ENCODE peak calls at places on chromosomes 6 and 20, in four cellular contexts. H is K562, K is upper lobe of left lung, W is heart left ventricle. Y is an unnamed sample.

GRCh38 chr20:47857142-47857993 is 72.1 kb upstream of the SULF2 start:
- ATAC-seq in H (peak), W (no peak), K (no peak), Y (peak)

GRCh38 chr20:56316051-56316450 is 42.7 kb upstream of the FAM210B start:
- ATAC-seq in H (no peak), K (no peak), W (no peak), Y (no peak)

GRCh38 chr20:25295386-25296093 is 47.7 kb downstream of the PYGB start:
- ATAC-seq in W (peak), K (no peak), H (no peak), Y (peak)

GRCh38 chr6:151291145-151292055 is 51.6 kb downstream of the AKAP12 start:
- ATAC-seq in K (peak), W (peak), H (no peak), Y (peak)

GRCh38 chr6:132065556-132065955 is 114.4 kb upstream of the CCN2 start:
- ATAC-seq in H (no peak), W (no peak), K (no peak), Y (no peak)

GRCh38 chr6:40477246-40478126 is 109.7 kb downstream of the LRFN2 start:
- ATAC-seq in K (no peak), W (no peak), H (no peak), Y (no peak)

GRCh38 chr20:44196278-44196677 is 9.3 kb upstream of the JPH2 start:
- ATAC-seq in W (no peak), K (no peak), H (peak), Y (no peak)

GRCh38 chr6:14727494-14728395 is 518.1 kb upstream of the JARID2 start:
- ATAC-seq in H (peak), W (peak), K (peak), Y (peak)

GRCh38 chr20:16229813-16230212 is 343.4 kb downstream of the KIF16B start:
- ATAC-seq in K (no peak), W (no peak), H (no peak), Y (no peak)

GRCh38 chr6:44179072-44179536 is 20.5 kb downstream of the CAPN11 start:
- ATAC-seq in W (no peak), K (no peak), H (no peak), Y (no peak)

GRCh38 chr6:21826031-21826430 is 232.5 kb downstream of the SOX4 start:
- ATAC-seq in H (no peak), W (no peak), K (no peak), Y (no peak)

GRCh38 chr6:119161450-119161849 is 83.0 kb upstream of the FAM184A start:
- ATAC-seq in W (no peak), H (no peak), K (no peak), Y (no peak)

GRCh38 chr6:155107432-155108069 is 112.4 kb downstream of the TIAM2 start:
- ATAC-seq in H (no peak), K (no peak), W (no peak), Y (no peak)

GRCh38 chr6:1815827-1816452 is 206.2 kb downstream of the FOXC1 start:
- ATAC-seq in H (no peak), W (no peak), K (no peak), Y (no peak)

GRCh38 chr20:35145141-35145564 is 2.0 kb downstream of the EDEM2 start:
- ATAC-seq in H (peak), W (no peak), K (no peak), Y (peak)
- TF ChIP-seq POLR2A in H (no peak), W (no peak), K (no peak), Y (no peak)

GRCh38 chr20:49267327-49267726 is 10.5 kb downstream of the ZNFX1 start:
- ATAC-seq in W (no peak), H (no peak), K (no peak), Y (no peak)
- TF ChIP-seq CTCF in W (no peak), H (no peak), K (no peak), Y (no peak)

GRCh38 chr6:52419809-52420667 is at the start of gene EFHC1:
- ATAC-seq in W (peak), H (peak), K (peak), Y (peak)
- TF ChIP-seq POLR2A in W (peak), H (peak), K (peak), Y (peak)

GRCh38 chr6:86477510-86478166 is 459.7 kb upstream of the HTR1E start:
- ATAC-seq in K (no peak), W (no peak), H (no peak), Y (no peak)

GRCh38 chr6:86474081-86474480 is 463.2 kb upstream of the HTR1E start:
- ATAC-seq in W (no peak), H (no peak), K (no peak), Y (no peak)
- TF ChIP-seq CTCF in W (no peak), H (no peak), K (no peak), Y (no peak)

DNA sequence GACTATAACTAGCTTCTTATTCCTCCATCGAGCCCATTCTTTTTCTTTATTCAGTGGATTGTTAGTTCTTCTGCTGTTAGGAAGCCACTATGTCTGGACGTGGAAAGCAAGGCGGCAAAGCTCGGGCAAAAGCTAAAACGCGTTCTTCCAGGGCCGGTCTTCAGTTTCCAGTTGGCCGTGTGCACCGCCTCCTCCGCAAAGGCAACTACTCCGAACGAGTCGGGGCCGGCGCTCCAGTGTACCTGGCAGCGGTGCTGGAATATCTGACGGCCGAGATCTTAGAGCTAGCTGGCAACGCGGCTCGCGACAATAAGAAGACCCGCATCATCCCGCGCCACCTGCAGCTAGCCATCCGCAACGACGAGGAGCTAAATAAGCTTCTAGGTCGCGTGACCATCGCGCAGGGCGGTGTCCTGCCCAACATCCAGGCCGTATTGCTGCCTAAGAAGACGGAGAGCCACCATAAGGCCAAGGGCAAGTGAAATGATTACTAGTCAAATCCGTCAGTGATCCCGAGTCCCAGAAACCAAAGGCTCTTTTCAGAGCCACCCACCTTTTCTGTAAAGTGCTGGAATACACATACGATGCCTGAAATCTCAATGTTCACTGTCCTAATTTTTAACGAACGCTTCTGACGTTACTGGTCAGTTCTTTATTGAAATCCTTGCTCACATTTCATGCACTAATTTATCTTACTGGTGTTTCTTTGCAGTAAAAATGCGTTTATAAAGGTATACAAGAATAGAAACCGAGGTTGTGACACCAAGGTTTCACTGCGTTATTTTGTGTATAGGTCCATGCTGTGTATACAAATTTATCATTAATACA is 129.9 kb downstream of the HFE start:
- ATAC-seq in W (peak), K (peak), H (peak), Y (peak)
- TF ChIP-seq POLR2A in W (peak), K (peak), H (peak), Y (peak)

GRCh38 chr20:57707320-57707719 is 2.5 kb downstream of the PMEPA1 start:
- ATAC-seq in W (no peak), K (no peak), H (no peak), Y (no peak)
- TF ChIP-seq CTCF in W (no peak), K (no peak), H (no peak), Y (no peak)

GRCh38 chr6:26187981-26188635 is 100.9 kb downstream of the HFE start:
- ATAC-seq in H (peak), K (peak), W (no peak), Y (peak)
- TF ChIP-seq POLR2A in H (no peak), K (no peak), W (no peak), Y (no peak)